ENCODE peak calls at places on chromosomes 3 and 15, in seven cellular contexts. D, M, Z, I, P, W and K are unnamed samples.

GRCh38 chr3:4723921-4724698 is 231.0 kb downstream of the ITPR1 start:
- DNase-seq in D (no peak), P (no peak), W (no peak), Z (no peak), I (no peak), M (no peak), K (no peak)

GRCh38 chr3:37963635-37964034 is 27.0 kb upstream of the VILL start:
- DNase-seq in W (no peak), M (no peak), I (no peak), P (no peak), Z (no peak), D (no peak), K (no peak)

GRCh38 chr15:34084086-34084485 is 17.6 kb downstream of the EMC7 start:
- DNase-seq in Z (no peak), M (no peak), D (peak), P (no peak), W (no peak), I (no peak), K (no peak)

GRCh38 chr3:124033360-124034015 is 41.6 kb upstream of the ROPN1 start:
- DNase-seq in D (peak), P (no peak), Z (peak), W (no peak), I (peak), M (no peak), K (no peak)

GRCh38 chr3:197718904-197719303 is 17.8 kb downstream of the RUBCN start:
- DNase-seq in M (no peak), P (peak), D (no peak), I (no peak), W (no peak), Z (no peak), K (no peak)

GRCh38 chr15:56931674-56932507 is 13.4 kb downstream of the TCF12 start:
- DNase-seq in I (no peak), Z (no peak), M (no peak), W (no peak), D (no peak), P (no peak), K (no peak)

GRCh38 chr3:24684506-24685023 is 189.9 kb upstream of the THRB start:
- DNase-seq in Z (peak), W (no peak), I (no peak), M (no peak), D (no peak), P (no peak), K (no peak)

GRCh38 chr15:23372284-23372683 is 17.7 kb downstream of the GOLGA8S start:
- DNase-seq in I (no peak), Z (peak), W (no peak), P (no peak), M (no peak), D (no peak), K (no peak)

GRCh38 chr15:97456541-97456940 is 504.0 kb upstream of the ARRDC4 start:
- DNase-seq in Z (no peak), W (no peak), D (no peak), P (no peak), I (no peak), M (no peak), K (no peak)

GRCh38 chr15:90660195-90660995 is 56.8 kb upstream of the BLM start:
- DNase-seq in P (peak), D (peak), Z (no peak), W (no peak), I (peak), M (peak), K (peak)

GRCh38 chr3:111593666-111594065 is 1.5 kb downstream of the ZBED2 start:
- DNase-seq in D (no peak), M (no peak), I (no peak), W (no peak), Z (no peak), P (no peak), K (no peak)

GRCh38 chr15:84826369-84826823 is 9.2 kb downstream of the ALPK3 start:
- DNase-seq in P (no peak), W (no peak), D (peak), I (no peak), M (no peak), Z (peak), K (no peak)

GRCh38 chr3:72131899-72132298 is 347.0 kb upstream of the PROK2 start:
- DNase-seq in W (no peak), M (no peak), D (no peak), Z (no peak), I (no peak), P (no peak), K (no peak)

GRCh38 chr3:53154731-53155320 is 6.2 kb upstream of the PRKCD start:
- DNase-seq in W (no peak), D (no peak), Z (no peak), I (no peak), M (no peak), P (peak), K (no peak)

GRCh38 chr3:60571511-60571910 is 679.7 kb downstream of the FHIT start:
- DNase-seq in D (no peak), I (no peak), Z (no peak), M (no peak), P (no peak), W (no peak), K (no peak)

GRCh38 chr15:25246641-25247417 is 192.0 kb downstream of the UBE3A start:
- DNase-seq in W (peak), P (no peak), Z (no peak), M (peak), I (peak), D (peak), K (peak)

GRCh38 chr3:158617982-158618875 is 26.1 kb upstream of the GFM1 start:
- DNase-seq in Z (peak), I (no peak), M (no peak), W (no peak), P (no peak), D (no peak), K (no peak)

GRCh38 chr3:149501524-149501923 is 27.0 kb downstream of the TM4SF4 start:
- DNase-seq in W (no peak), Z (no peak), P (peak), I (no peak), M (no peak), D (no peak), K (no peak)

GRCh38 chr15:36897834-36898233 is 202.5 kb downstream of the MEIS2 start:
- DNase-seq in P (no peak), I (no peak), W (no peak), M (no peak), D (no peak), Z (peak), K (no peak)

GRCh38 chr15:44489464-44489863 is 47.5 kb upstream of the EIF3J start:
- DNase-seq in I (no peak), P (peak), D (no peak), M (no peak), Z (no peak), W (no peak), K (no peak)

GRCh38 chr15:51708013-51708412 is 26.7 kb downstream of the SCG3 start:
- DNase-seq in M (no peak), I (no peak), D (no peak), W (no peak), Z (no peak), P (no peak), K (no peak)

GRCh38 chr15:88661041-88661765 is 22.4 kb downstream of the ISG20 start:
- DNase-seq in Z (no peak), P (no peak), I (no peak), W (no peak), M (peak), D (no peak), K (no peak)

GRCh38 chr15:52143862-52144261 is 31.3 kb upstream of the BCL2L10 start:
- DNase-seq in D (no peak), M (no peak), I (peak), Z (peak), P (no peak), W (no peak), K (no peak)

GRCh38 chr3:3559786-3560185 is 239.4 kb upstream of the LRRN1 start:
- DNase-seq in I (no peak), P (no peak), W (no peak), Z (no peak), D (no peak), M (no peak), K (no peak)

GRCh38 chr3:168312991-168313390 is 217.3 kb upstream of the GOLIM4 start:
- DNase-seq in I (no peak), M (no peak), D (no peak), Z (no peak), P (peak), W (no peak), K (no peak)

GRCh38 chr3:48125886-48126622 is 62.2 kb downstream of the CDC25A start:
- DNase-seq in I (no peak), M (no peak), P (no peak), W (no peak), Z (no peak), D (no peak), K (no peak)

GRCh38 chr3:37492977-37493471 is 318.6 kb upstream of the LRRFIP2 start:
- DNase-seq in I (peak), P (no peak), Z (no peak), D (no peak), W (no peak), M (no peak), K (no peak)

GRCh38 chr15:42863572-42864239 is 56.9 kb downstream of the TTBK2 start:
- DNase-seq in M (no peak), I (no peak), Z (no peak), P (no peak), D (no peak), W (no peak), K (no peak)

GRCh38 chr3:158679547-158680000 is 7.1 kb upstream of the LXN start:
- DNase-seq in M (no peak), Z (no peak), I (no peak), W (no peak), P (no peak), D (no peak), K (no peak)

DNA sequence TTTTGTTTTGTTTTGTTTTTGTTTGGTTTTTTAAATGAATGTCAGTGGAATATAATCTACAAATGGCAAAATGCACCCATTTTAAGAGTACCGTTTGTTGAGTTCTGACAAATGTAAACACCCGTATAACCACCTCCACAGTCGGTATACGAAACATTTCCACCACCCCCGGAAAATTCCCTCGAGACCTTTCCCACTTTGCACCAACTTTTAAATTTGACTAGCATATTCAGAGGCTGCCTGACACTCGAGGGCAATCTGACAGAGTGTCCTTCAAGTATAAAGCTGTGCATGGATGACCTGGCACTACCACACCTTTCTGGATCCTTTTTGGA is 629 bp upstream of the ARHGEF3 start:
- DNase-seq in Z (no peak), I (no peak), W (no peak), M (no peak), P (no peak), D (no peak), K (no peak)
- TF ChIP-seq CTCF in Z (no peak), I (no peak), W (no peak), M (no peak), P (peak), D (no peak), K (no peak)

DNA sequence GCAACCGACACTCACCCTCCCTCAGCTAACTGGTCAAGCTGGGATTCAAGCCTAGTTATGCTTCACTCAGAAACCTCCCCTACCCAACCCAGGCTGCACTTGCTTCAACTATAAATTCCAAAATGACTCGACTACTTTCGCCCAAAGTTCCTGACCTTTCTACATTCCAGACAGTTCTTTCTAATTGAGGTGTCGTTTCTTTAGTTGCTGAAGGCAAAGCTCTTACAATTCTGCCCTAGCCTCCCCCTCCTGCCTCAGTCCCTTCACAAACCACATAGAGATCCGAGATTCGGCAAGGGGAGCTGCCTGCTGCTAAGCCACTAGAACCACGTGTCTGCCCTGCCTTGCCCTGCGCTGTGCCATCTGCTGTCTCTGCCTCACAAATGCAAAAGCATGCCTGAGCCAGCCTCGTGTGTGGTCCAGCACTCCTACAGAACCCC is 74.7 kb upstream of the SH3GL3 start:
- DNase-seq in D (no peak), P (peak), I (no peak), M (peak), Z (peak), W (no peak), K (no peak)
- TF ChIP-seq CTCF in D (no peak), P (no peak), I (no peak), M (no peak), Z (no peak), W (no peak), K (no peak)

GRCh38 chr3:122094693-122095092 is 39.5 kb downstream of the CD86 start:
- DNase-seq in Z (no peak), I (no peak), W (no peak), D (no peak), M (no peak), P (no peak), K (no peak)
- TF ChIP-seq CTCF in Z (no peak), I (no peak), W (no peak), D (no peak), M (no peak), P (no peak), K (no peak)

DNA sequence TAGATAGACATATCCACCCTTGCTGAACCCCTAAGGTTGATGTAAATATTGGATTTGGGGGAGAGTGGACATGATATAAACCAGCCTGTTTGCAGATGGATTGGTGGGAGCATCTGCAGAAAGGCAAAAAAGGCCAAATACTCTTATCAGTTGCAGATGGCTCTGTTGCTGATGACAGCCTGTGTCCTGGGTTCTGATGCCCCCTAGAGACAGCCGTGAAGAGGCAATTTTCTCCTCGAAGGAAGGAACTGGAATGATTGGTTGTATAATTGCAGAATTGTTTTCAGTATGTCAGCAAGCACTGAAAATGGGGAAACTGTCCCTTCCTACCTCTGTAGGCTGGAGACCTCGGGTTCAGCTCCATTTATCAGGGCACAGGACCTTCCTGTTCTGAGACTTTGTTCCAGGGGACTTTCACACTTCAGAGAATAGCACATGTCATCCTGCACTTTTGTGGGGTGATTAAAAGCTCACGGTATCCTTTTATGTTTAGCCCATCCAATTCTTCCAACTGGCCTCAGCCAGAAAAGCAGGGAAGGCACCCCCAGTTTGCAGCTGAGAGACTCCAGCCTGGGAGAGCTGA is 103.0 kb downstream of the PGPEP1L start:
- DNase-seq in I (peak), M (peak), Z (peak), P (no peak), D (peak), W (no peak), K (peak)
- TF ChIP-seq CTCF in I (peak), M (peak), Z (peak), P (peak), D (peak), W (no peak), K (no peak)

GRCh38 chr3:7546219-7546618 is 685.3 kb downstream of the GRM7 start:
- DNase-seq in I (no peak), M (peak), P (no peak), Z (no peak), W (no peak), D (no peak), K (no peak)
- TF ChIP-seq CTCF in I (peak), M (peak), P (no peak), Z (peak), W (no peak), D (peak), K (no peak)

GRCh38 chr15:63843901-63844317 is 10.2 kb upstream of the HERC1 start:
- DNase-seq in I (no peak), W (no peak), P (peak), Z (peak), D (no peak), M (no peak), K (no peak)
- TF ChIP-seq CTCF in I (no peak), W (no peak), P (no peak), Z (no peak), D (no peak), M (no peak), K (no peak)

GRCh38 chr15:29514931-29515330 is 245.3 kb upstream of the NSMCE3 start:
- DNase-seq in D (no peak), P (no peak), W (no peak), I (no peak), Z (no peak), M (no peak), K (no peak)
- TF ChIP-seq CTCF in D (no peak), P (no peak), W (no peak), I (no peak), Z (no peak), M (no peak), K (no peak)

GRCh38 chr3:138829097-138829496 is 5.6 kb downstream of the PIK3CB start:
- DNase-seq in W (no peak), Z (no peak), D (no peak), M (no peak), P (no peak), I (no peak), K (no peak)

GRCh38 chr3:138834359-138835176 is at the start of gene PIK3CB:
- DNase-seq in W (peak), I (peak), Z (peak), P (peak), M (peak), D (peak), K (peak)

GRCh38 chr3:138829886-138830510 is 4.7 kb downstream of the PIK3CB start:
- DNase-seq in M (no peak), W (no peak), D (no peak), I (no peak), P (no peak), Z (no peak), K (no peak)

GRCh38 chr3:138835177-138835757 is 539 bp upstream of the PIK3CB start:
- DNase-seq in Z (no peak), D (no peak), M (no peak), P (no peak), I (no peak), W (no peak), K (no peak)

DNA sequence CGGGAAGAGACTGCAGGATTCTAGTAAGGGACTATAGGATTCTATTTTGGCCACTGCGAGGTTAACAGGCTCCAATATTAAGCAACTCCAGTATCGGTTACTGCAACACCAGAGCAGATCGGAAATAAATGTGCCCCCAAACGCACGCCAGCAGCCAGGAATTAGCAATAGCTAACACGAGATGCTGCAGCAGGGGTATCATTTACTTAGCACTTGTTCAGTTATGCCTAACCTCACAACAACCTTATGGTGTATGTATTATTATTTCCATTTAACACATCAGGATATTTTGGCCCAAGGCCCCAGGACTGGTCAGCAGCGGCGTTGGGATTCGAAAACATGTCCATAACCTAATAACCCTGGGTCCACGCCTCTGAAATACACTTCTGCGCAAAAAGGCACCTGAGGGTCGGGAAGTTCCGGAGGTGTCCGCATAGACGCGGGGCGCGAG is 795 bp downstream of the PIK3CB start:
- DNase-seq in D (no peak), W (no peak), P (peak), M (no peak), I (no peak), Z (peak), K (no peak)
- TF ChIP-seq CTCF in D (no peak), W (no peak), P (no peak), M (no peak), I (no peak), Z (no peak), K (no peak)

GRCh38 chr15:95286316-95286880 is 1044.1 kb upstream of the NR2F2 start:
- DNase-seq in Z (no peak), W (no peak), M (no peak), D (no peak), P (no peak), I (no peak), K (no peak)

GRCh38 chr15:95286911-95287769 is 1043.4 kb upstream of the NR2F2 start:
- DNase-seq in P (no peak), Z (peak), M (no peak), I (no peak), W (no peak), D (no peak), K (no peak)

GRCh38 chr15:95287774-95288173 is 1042.7 kb upstream of the NR2F2 start:
- DNase-seq in Z (peak), D (peak), M (no peak), I (no peak), W (no peak), P (no peak), K (no peak)

GRCh38 chr15:95284487-95284886 is 1046.0 kb upstream of the NR2F2 start:
- DNase-seq in D (no peak), W (no peak), I (no peak), M (no peak), P (no peak), Z (no peak), K (no peak)

DNA sequence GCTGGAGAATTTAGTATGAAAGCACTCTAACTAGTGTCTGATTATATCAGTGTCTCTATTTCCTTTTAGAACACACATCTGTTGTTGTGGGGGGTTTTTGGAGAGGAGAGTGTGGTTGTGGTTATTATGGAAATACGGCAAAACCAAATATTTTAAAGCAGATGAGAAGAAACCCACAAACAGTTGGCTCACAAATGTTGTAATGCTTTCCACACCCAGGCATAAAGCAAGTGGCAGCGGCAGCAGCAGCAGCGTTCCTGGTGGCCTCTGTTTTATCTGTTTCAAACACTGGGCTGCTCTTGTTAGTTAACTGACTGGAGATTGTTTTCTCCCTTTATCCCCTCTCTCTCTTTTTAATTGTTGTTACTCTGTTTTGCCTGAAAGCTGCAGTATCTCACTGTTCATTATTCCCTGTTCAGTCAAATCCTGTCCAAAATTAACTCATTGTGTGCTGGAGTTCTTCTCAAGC is 1045.5 kb upstream of the NR2F2 start:
- DNase-seq in D (no peak), Z (peak), W (no peak), M (no peak), P (no peak), I (no peak), K (no peak)
- TF ChIP-seq CTCF in D (no peak), Z (peak), W (no peak), M (no peak), P (no peak), I (no peak), K (no peak)